ENCODE peak calls at places on chromosomes 1 and 21, in ten cellular contexts. One of them, this sample, is unnamed.

GRCh38 chr1:155983191-155984023 is 5.1 kb upstream of the ARHGEF2 start:
- DNase-seq in upper lobe of right lung: no peak
- DNase-seq in sigmoid colon: peak; percentile 88
- DNase-seq in endodermal cell: peak; percentile 71
- DNase-seq in right lobe of liver: no peak
- DNase-seq in fibroblast of lung: peak; percentile 96
- DNase-seq in PC-3: peak; percentile 70
- DNase-seq in left ventricle myocardium inferior: peak; percentile 80
- DNase-seq in psoas muscle: peak; percentile 76
- DNase-seq in NT2/D1: no peak
- DNase-seq in this sample: no peak

GRCh38 chr1:23420778-23421177 is 3.8 kb downstream of the TCEA3 start:
- DNase-seq in upper lobe of right lung: no peak
- DNase-seq in sigmoid colon: no peak
- DNase-seq in endodermal cell: no peak
- DNase-seq in right lobe of liver: no peak
- DNase-seq in fibroblast of lung: no peak
- DNase-seq in PC-3: no peak
- DNase-seq in left ventricle myocardium inferior: no peak
- DNase-seq in psoas muscle: no peak
- DNase-seq in NT2/D1: no peak
- DNase-seq in this sample: no peak

GRCh38 chr1:50027794-50028193 is 4.0 kb upstream of the AGBL4 start:
- DNase-seq in upper lobe of right lung: no peak
- DNase-seq in sigmoid colon: no peak
- DNase-seq in endodermal cell: no peak
- DNase-seq in right lobe of liver: no peak
- DNase-seq in fibroblast of lung: no peak
- DNase-seq in PC-3: no peak
- DNase-seq in left ventricle myocardium inferior: no peak
- DNase-seq in psoas muscle: no peak
- DNase-seq in NT2/D1: no peak
- DNase-seq in this sample: no peak

GRCh38 chr1:177270863-177271262 is 100.1 kb downstream of the BRINP2 start:
- DNase-seq in upper lobe of right lung: no peak
- DNase-seq in sigmoid colon: no peak
- DNase-seq in endodermal cell: no peak
- DNase-seq in right lobe of liver: no peak
- DNase-seq in fibroblast of lung: peak; percentile 29
- DNase-seq in PC-3: peak; percentile 90
- DNase-seq in left ventricle myocardium inferior: no peak
- DNase-seq in psoas muscle: no peak
- DNase-seq in NT2/D1: no peak
- DNase-seq in this sample: no peak

GRCh38 chr1:16073490-16074104 is at the start of gene FAM131C:
- DNase-seq in upper lobe of right lung: no peak
- DNase-seq in sigmoid colon: no peak
- DNase-seq in endodermal cell: peak; percentile 76
- DNase-seq in right lobe of liver: no peak
- DNase-seq in fibroblast of lung: no peak
- DNase-seq in PC-3: peak; percentile 54
- DNase-seq in left ventricle myocardium inferior: no peak
- DNase-seq in psoas muscle: no peak
- DNase-seq in NT2/D1: no peak
- DNase-seq in this sample: no peak

GRCh38 chr21:31446206-31446900 is 102.3 kb upstream of the TIAM1 start:
- DNase-seq in upper lobe of right lung: no peak
- DNase-seq in sigmoid colon: no peak
- DNase-seq in endodermal cell: no peak
- DNase-seq in right lobe of liver: no peak
- DNase-seq in fibroblast of lung: no peak
- DNase-seq in PC-3: no peak
- DNase-seq in left ventricle myocardium inferior: no peak
- DNase-seq in psoas muscle: no peak
- DNase-seq in NT2/D1: no peak
- DNase-seq in this sample: no peak

GRCh38 chr1:116309090-116309870 is 63.8 kb upstream of the ATP1A1 start:
- DNase-seq in upper lobe of right lung: no peak
- DNase-seq in sigmoid colon: no peak
- DNase-seq in endodermal cell: no peak
- DNase-seq in right lobe of liver: no peak
- DNase-seq in fibroblast of lung: no peak
- DNase-seq in PC-3: peak; percentile 83
- DNase-seq in left ventricle myocardium inferior: no peak
- DNase-seq in psoas muscle: no peak
- DNase-seq in NT2/D1: no peak
- DNase-seq in this sample: no peak

GRCh38 chr1:77673716-77674355 is 8.6 kb downstream of the ZZZ3 start:
- DNase-seq in upper lobe of right lung: no peak
- DNase-seq in sigmoid colon: no peak
- DNase-seq in endodermal cell: no peak
- DNase-seq in right lobe of liver: no peak
- DNase-seq in fibroblast of lung: peak; percentile 25
- DNase-seq in PC-3: no peak
- DNase-seq in left ventricle myocardium inferior: no peak
- DNase-seq in psoas muscle: no peak
- DNase-seq in NT2/D1: no peak
- DNase-seq in this sample: no peak

GRCh38 chr1:87521446-87521845 is 192.8 kb downstream of the LMO4 start:
- DNase-seq in upper lobe of right lung: no peak
- DNase-seq in sigmoid colon: no peak
- DNase-seq in endodermal cell: no peak
- DNase-seq in right lobe of liver: no peak
- DNase-seq in fibroblast of lung: no peak
- DNase-seq in PC-3: no peak
- DNase-seq in left ventricle myocardium inferior: no peak
- DNase-seq in psoas muscle: no peak
- DNase-seq in NT2/D1: no peak
- DNase-seq in this sample: no peak

GRCh38 chr1:156140879-156141707 is 12.3 kb upstream of the SEMA4A start:
- DNase-seq in upper lobe of right lung: no peak
- DNase-seq in sigmoid colon: no peak
- DNase-seq in endodermal cell: peak; percentile 97
- DNase-seq in right lobe of liver: no peak
- DNase-seq in fibroblast of lung: peak; percentile 19
- DNase-seq in PC-3: no peak
- DNase-seq in left ventricle myocardium inferior: no peak
- DNase-seq in psoas muscle: peak; percentile 39
- DNase-seq in NT2/D1: peak; percentile 76
- DNase-seq in this sample: no peak

GRCh38 chr1:44835738-44836675 is 7.0 kb downstream of the PTCH2 start:
- DNase-seq in upper lobe of right lung: peak; percentile 91
- DNase-seq in sigmoid colon: peak; percentile 87
- DNase-seq in endodermal cell: peak; percentile 97
- DNase-seq in right lobe of liver: peak; percentile 83
- DNase-seq in fibroblast of lung: peak; percentile 67
- DNase-seq in PC-3: peak; percentile 85
- DNase-seq in left ventricle myocardium inferior: peak; percentile 85
- DNase-seq in psoas muscle: peak; percentile 83
- DNase-seq in NT2/D1: peak; percentile 96
- DNase-seq in this sample: peak; percentile 91

GRCh38 chr1:37765937-37766664 is 1.2 kb upstream of the EPHA10 start:
- DNase-seq in upper lobe of right lung: no peak
- DNase-seq in sigmoid colon: no peak
- DNase-seq in endodermal cell: peak; percentile 62
- DNase-seq in right lobe of liver: no peak
- DNase-seq in fibroblast of lung: no peak
- DNase-seq in PC-3: peak; percentile 28
- DNase-seq in left ventricle myocardium inferior: no peak
- DNase-seq in psoas muscle: no peak
- DNase-seq in NT2/D1: no peak
- DNase-seq in this sample: no peak

GRCh38 chr1:67053535-67053784 is 488 bp downstream of the SLC35D1 start:
- DNase-seq in upper lobe of right lung: peak; percentile 80
- DNase-seq in sigmoid colon: peak; percentile 78
- DNase-seq in endodermal cell: no peak
- DNase-seq in right lobe of liver: peak; percentile 74
- DNase-seq in fibroblast of lung: no peak
- DNase-seq in PC-3: peak; percentile 67
- DNase-seq in left ventricle myocardium inferior: peak; percentile 68
- DNase-seq in psoas muscle: peak; percentile 58
- DNase-seq in NT2/D1: no peak
- DNase-seq in this sample: peak; percentile 72

DNA sequence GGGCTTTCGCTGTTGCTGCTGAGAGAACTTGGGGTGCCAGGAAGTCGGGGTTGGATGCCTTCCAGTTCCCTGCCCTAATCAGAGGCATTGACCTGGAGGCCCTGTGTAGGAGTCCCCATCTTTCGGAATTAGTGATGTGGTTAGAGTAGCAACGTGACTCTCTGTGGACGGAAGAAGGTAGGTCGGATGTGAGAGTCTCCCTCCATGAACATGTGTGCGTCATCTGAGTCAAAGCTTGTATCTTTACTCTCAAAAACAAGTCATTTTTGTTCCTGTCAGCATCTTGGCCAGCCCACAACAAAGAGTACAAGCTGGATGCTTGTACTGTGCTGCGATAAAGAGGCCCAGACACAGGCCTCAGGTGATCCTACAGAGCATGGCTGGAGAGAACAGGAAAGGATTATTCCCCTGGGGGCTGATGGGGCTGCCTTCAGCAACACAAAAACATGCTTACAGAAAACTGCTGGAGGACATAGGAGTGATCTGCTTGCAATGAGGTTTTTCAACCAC is 31.0 kb upstream of the IL10 start:
- DNase-seq in upper lobe of right lung: no peak
- DNase-seq in sigmoid colon: no peak
- DNase-seq in endodermal cell: no peak
- DNase-seq in right lobe of liver: no peak
- DNase-seq in fibroblast of lung: no peak
- DNase-seq in PC-3: no peak
- DNase-seq in left ventricle myocardium inferior: no peak
- DNase-seq in psoas muscle: no peak
- DNase-seq in NT2/D1: no peak
- DNase-seq in this sample: no peak
- H3K4me1 ChIP-seq in upper lobe of right lung: no peaks in the 10 kb centered on the region
- H3K4me1 ChIP-seq in sigmoid colon: no peaks in the 10 kb centered on the region
- H3K4me1 ChIP-seq in endodermal cell: no peaks in the 10 kb centered on the region
- H3K4me1 ChIP-seq in right lobe of liver: no peaks in the 10 kb centered on the region
- H3K4me1 ChIP-seq in fibroblast of lung: no peaks in the 10 kb centered on the region
- H3K4me1 ChIP-seq in PC-3: peaks cover 8% of the 10 kb centered on the region
- H3K4me1 ChIP-seq in left ventricle myocardium inferior: no peaks in the 10 kb centered on the region
- H3K4me1 ChIP-seq in psoas muscle: no peaks in the 10 kb centered on the region
- H3K4me1 ChIP-seq in NT2/D1: no peaks in the 10 kb centered on the region
- H3K4me1 ChIP-seq in this sample: no peaks in the 10 kb centered on the region

GRCh38 chr1:201789245-201789644 is 39.7 kb upstream of the IPO9 start:
- DNase-seq in upper lobe of right lung: no peak
- DNase-seq in sigmoid colon: no peak
- DNase-seq in endodermal cell: no peak
- DNase-seq in right lobe of liver: no peak
- DNase-seq in fibroblast of lung: no peak
- DNase-seq in PC-3: no peak
- DNase-seq in left ventricle myocardium inferior: no peak
- DNase-seq in psoas muscle: no peak
- DNase-seq in NT2/D1: no peak
- DNase-seq in this sample: no peak

GRCh38 chr1:201790261-201790660 is 38.7 kb upstream of the IPO9 start:
- DNase-seq in upper lobe of right lung: no peak
- DNase-seq in sigmoid colon: peak; percentile 80
- DNase-seq in endodermal cell: no peak
- DNase-seq in right lobe of liver: no peak
- DNase-seq in fibroblast of lung: peak; percentile 65
- DNase-seq in PC-3: peak; percentile 27
- DNase-seq in left ventricle myocardium inferior: no peak
- DNase-seq in psoas muscle: no peak
- DNase-seq in NT2/D1: no peak
- DNase-seq in this sample: no peak

GRCh38 chr1:201786824-201787223 is 42.1 kb upstream of the IPO9 start:
- DNase-seq in upper lobe of right lung: no peak
- DNase-seq in sigmoid colon: peak; percentile 72
- DNase-seq in endodermal cell: no peak
- DNase-seq in right lobe of liver: no peak
- DNase-seq in fibroblast of lung: no peak
- DNase-seq in PC-3: no peak
- DNase-seq in left ventricle myocardium inferior: peak; percentile 43
- DNase-seq in psoas muscle: peak; percentile 52
- DNase-seq in NT2/D1: no peak
- DNase-seq in this sample: peak; percentile 77

GRCh38 chr1:201791051-201791774 is 37.7 kb upstream of the IPO9 start:
- DNase-seq in upper lobe of right lung: no peak
- DNase-seq in sigmoid colon: no peak
- DNase-seq in endodermal cell: no peak
- DNase-seq in right lobe of liver: no peak
- DNase-seq in fibroblast of lung: no peak
- DNase-seq in PC-3: no peak
- DNase-seq in left ventricle myocardium inferior: no peak
- DNase-seq in psoas muscle: no peak
- DNase-seq in NT2/D1: no peak
- DNase-seq in this sample: no peak

GRCh38 chr1:201788296-201788695 is 40.7 kb upstream of the IPO9 start:
- DNase-seq in upper lobe of right lung: no peak
- DNase-seq in sigmoid colon: no peak
- DNase-seq in endodermal cell: no peak
- DNase-seq in right lobe of liver: no peak
- DNase-seq in fibroblast of lung: no peak
- DNase-seq in PC-3: no peak
- DNase-seq in left ventricle myocardium inferior: no peak
- DNase-seq in psoas muscle: no peak
- DNase-seq in NT2/D1: no peak
- DNase-seq in this sample: no peak
- H3K4me1 ChIP-seq in upper lobe of right lung: peaks cover 48% of the 10 kb centered on the region
- H3K4me1 ChIP-seq in sigmoid colon: no peaks in the 10 kb centered on the region
- H3K4me1 ChIP-seq in endodermal cell: no peaks in the 10 kb centered on the region
- H3K4me1 ChIP-seq in right lobe of liver: no peaks in the 10 kb centered on the region
- H3K4me1 ChIP-seq in fibroblast of lung: peaks cover 42% of the 10 kb centered on the region
- H3K4me1 ChIP-seq in PC-3: peaks cover 12% of the 10 kb centered on the region
- H3K4me1 ChIP-seq in left ventricle myocardium inferior: peaks cover 99% of the 10 kb centered on the region
- H3K4me1 ChIP-seq in psoas muscle: peaks cover 19% of the 10 kb centered on the region
- H3K4me1 ChIP-seq in NT2/D1: peaks cover 4% of the 10 kb centered on the region
- H3K4me1 ChIP-seq in this sample: peaks cover 37% of the 10 kb centered on the region

DNA sequence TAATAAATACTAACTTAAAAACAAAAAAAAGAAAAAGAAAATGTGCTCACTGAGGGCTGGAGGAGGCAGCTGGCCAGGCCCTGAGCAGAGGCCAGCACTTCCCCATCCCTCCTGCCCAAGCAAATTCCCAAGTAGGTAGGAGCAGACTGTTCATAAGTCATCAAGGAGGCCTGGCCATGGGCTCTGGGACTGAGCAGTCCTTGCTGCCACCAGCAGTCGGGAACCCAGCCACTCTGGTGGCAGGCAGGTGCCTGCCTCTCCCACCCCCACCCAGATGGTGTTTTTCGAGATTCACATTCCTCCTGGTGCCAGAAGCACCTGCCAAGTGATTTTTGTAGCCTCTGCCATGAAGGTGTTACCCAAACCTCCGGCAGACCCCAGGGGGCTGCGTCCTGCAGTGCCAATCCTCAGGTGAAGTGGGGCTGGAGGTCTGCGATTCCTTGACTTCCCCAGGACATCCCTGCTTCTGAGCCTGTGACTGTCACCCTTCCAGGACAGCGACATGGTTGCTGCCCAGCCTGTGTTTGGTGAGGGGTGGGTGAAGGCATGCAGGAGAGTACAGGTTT is 204.2 kb upstream of the TMEM51 start:
- DNase-seq in upper lobe of right lung: no peak
- DNase-seq in sigmoid colon: no peak
- DNase-seq in endodermal cell: no peak
- DNase-seq in right lobe of liver: no peak
- DNase-seq in fibroblast of lung: no peak
- DNase-seq in PC-3: no peak
- DNase-seq in left ventricle myocardium inferior: no peak
- DNase-seq in psoas muscle: no peak
- DNase-seq in NT2/D1: no peak
- DNase-seq in this sample: no peak
- H3K4me1 ChIP-seq in upper lobe of right lung: peaks cover 11% of the 10 kb centered on the region
- H3K4me1 ChIP-seq in sigmoid colon: no peaks in the 10 kb centered on the region
- H3K4me1 ChIP-seq in endodermal cell: peaks cover 9% of the 10 kb centered on the region
- H3K4me1 ChIP-seq in right lobe of liver: no peaks in the 10 kb centered on the region
- H3K4me1 ChIP-seq in fibroblast of lung: peaks cover 26% of the 10 kb centered on the region
- H3K4me1 ChIP-seq in PC-3: peaks cover 9% of the 10 kb centered on the region
- H3K4me1 ChIP-seq in left ventricle myocardium inferior: peaks cover 34% of the 10 kb centered on the region
- H3K4me1 ChIP-seq in psoas muscle: peaks cover 3% of the 10 kb centered on the region
- H3K4me1 ChIP-seq in NT2/D1: peaks cover 15% of the 10 kb centered on the region
- H3K4me1 ChIP-seq in this sample: peaks cover 53% of the 10 kb centered on the region

GRCh38 chr1:25020851-25021585 is 90.9 kb upstream of the RUNX3 start:
- DNase-seq in upper lobe of right lung: no peak
- DNase-seq in sigmoid colon: no peak
- DNase-seq in endodermal cell: peak; percentile 74
- DNase-seq in right lobe of liver: no peak
- DNase-seq in fibroblast of lung: no peak
- DNase-seq in PC-3: no peak
- DNase-seq in left ventricle myocardium inferior: no peak
- DNase-seq in psoas muscle: no peak
- DNase-seq in NT2/D1: no peak
- DNase-seq in this sample: no peak
- H3K4me1 ChIP-seq in upper lobe of right lung: peaks cover 20% of the 10 kb centered on the region
- H3K4me1 ChIP-seq in sigmoid colon: no peaks in the 10 kb centered on the region
- H3K4me1 ChIP-seq in endodermal cell: peaks cover 4% of the 10 kb centered on the region
- H3K4me1 ChIP-seq in right lobe of liver: no peaks in the 10 kb centered on the region
- H3K4me1 ChIP-seq in fibroblast of lung: peaks cover 3% of the 10 kb centered on the region
- H3K4me1 ChIP-seq in PC-3: peaks cover 10% of the 10 kb centered on the region
- H3K4me1 ChIP-seq in left ventricle myocardium inferior: peaks cover 15% of the 10 kb centered on the region
- H3K4me1 ChIP-seq in psoas muscle: no peaks in the 10 kb centered on the region
- H3K4me1 ChIP-seq in NT2/D1: peaks cover 71% of the 10 kb centered on the region
- H3K4me1 ChIP-seq in this sample: peaks cover 16% of the 10 kb centered on the region